ENCODE peak calls at places on chromosomes 6 and 20, in five cellular contexts. Y is GM12878, W is GM23248, R is transverse colon, B is uterus. C is an unnamed sample. For H3K4me1, the result is how much of the 10 kb centered on the place peaks cover.

GRCh38 chr20:62805711-62806382 is 1.2 kb downstream of the OGFR start:
- DNase-seq in Y (no peak), W (no peak), R (no peak), B (no peak), C (peak)

GRCh38 chr6:22699046-22699639 is 129.8 kb downstream of the HDGFL1 start:
- DNase-seq in Y (no peak), W (no peak), R (no peak), B (no peak), C (no peak)

GRCh38 chr6:157946865-157947532 is 34.7 kb upstream of the SYNJ2 start:
- DNase-seq in Y (peak), W (peak), R (no peak), B (no peak), C (no peak)

GRCh38 chr6:75416443-75416842 is 77.2 kb downstream of the FILIP1 start:
- DNase-seq in Y (no peak), W (no peak), R (no peak), B (no peak), C (no peak)

GRCh38 chr6:3240595-3240994 is 13.1 kb upstream of the TUBB2B start:
- DNase-seq in Y (no peak), W (no peak), R (no peak), B (no peak), C (no peak)

GRCh38 chr20:26169506-26169905 is 472.9 kb upstream of the ZNF337 start:
- DNase-seq in Y (no peak), W (peak), R (no peak), B (no peak), C (no peak)

GRCh38 chr6:167839343-167839742 is 12.6 kb downstream of the AFDN start:
- DNase-seq in Y (no peak), W (no peak), R (no peak), B (no peak), C (no peak)

GRCh38 chr6:98832282-98833100 is 1.9 kb upstream of the POU3F2 start:
- DNase-seq in Y (no peak), W (peak), R (no peak), B (peak), C (no peak)

GRCh38 chr6:109428889-109429477 is 11.4 kb downstream of the PPIL6 start:
- DNase-seq in Y (no peak), W (peak), R (no peak), B (no peak), C (no peak)

GRCh38 chr6:26273673-26274595 is 91.1 kb upstream of the BTN3A2 start:
- DNase-seq in Y (no peak), W (peak), R (no peak), B (no peak), C (no peak)

GRCh38 chr20:10961651-10962288 is 288.0 kb upstream of the JAG1 start:
- DNase-seq in Y (no peak), W (no peak), R (no peak), B (no peak), C (no peak)

DNA sequence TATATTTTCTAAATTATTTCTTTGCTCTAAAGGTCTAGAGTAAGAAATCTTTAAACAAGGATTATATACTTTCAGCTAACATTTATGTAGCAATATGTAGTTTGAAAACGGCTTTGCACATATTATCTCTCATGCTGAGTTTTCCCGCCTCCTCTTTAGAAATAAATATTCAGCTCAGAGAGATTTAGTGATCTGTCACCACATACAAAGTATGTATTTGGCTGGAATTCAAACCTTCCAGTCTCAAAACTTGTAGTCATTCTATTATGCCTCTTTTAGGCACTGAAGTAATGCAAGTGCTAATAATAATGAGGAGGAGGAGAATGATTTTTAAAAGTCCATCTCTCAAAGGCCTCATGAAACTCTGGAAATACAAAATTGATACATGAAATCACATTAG is 525.0 kb downstream of the GRIK2 start:
- DNase-seq in Y (no peak), W (peak), R (no peak), B (no peak), C (no peak)
- H3K27ac ChIP-seq in Y (no peak), W (no peak), R (no peak), B (no peak), C (no peak)

GRCh38 chr20:40991181-40991889 is 37.3 kb upstream of the TOP1 start:
- DNase-seq in Y (peak), W (no peak), R (peak), B (no peak), C (peak)
- H3K4me3 ChIP-seq in Y (peak), W (no peak), R (no peak), B (no peak), C (no peak)

GRCh38 chr6:166419268-166419667 is 36.5 kb upstream of the MPC1 start:
- DNase-seq in Y (peak), W (no peak), R (peak), B (no peak), C (peak)
- H3K4me1 ChIP-seq in Y (under half), W (under half), R (under half), B (under half), C (under half)

GRCh38 chr20:5095931-5096330 is 23.8 kb downstream of the PCNA start:
- DNase-seq in Y (no peak), W (no peak), R (no peak), B (no peak), C (no peak)

GRCh38 chr20:5095454-5095853 is 24.3 kb downstream of the PCNA start:
- DNase-seq in Y (no peak), W (no peak), R (no peak), B (no peak), C (no peak)

GRCh38 chr20:5096463-5096862 is 23.3 kb downstream of the PCNA start:
- DNase-seq in Y (no peak), W (no peak), R (no peak), B (no peak), C (no peak)

GRCh38 chr20:5104479-5104878 is 15.3 kb downstream of the PCNA start:
- DNase-seq in Y (no peak), W (no peak), R (no peak), B (no peak), C (no peak)

GRCh38 chr20:5100684-5101347 is 18.9 kb downstream of the PCNA start:
- DNase-seq in Y (no peak), W (peak), R (peak), B (peak), C (peak)
- H3K27ac ChIP-seq in Y (no peak), W (peak), R (no peak), B (no peak), C (no peak)

DNA sequence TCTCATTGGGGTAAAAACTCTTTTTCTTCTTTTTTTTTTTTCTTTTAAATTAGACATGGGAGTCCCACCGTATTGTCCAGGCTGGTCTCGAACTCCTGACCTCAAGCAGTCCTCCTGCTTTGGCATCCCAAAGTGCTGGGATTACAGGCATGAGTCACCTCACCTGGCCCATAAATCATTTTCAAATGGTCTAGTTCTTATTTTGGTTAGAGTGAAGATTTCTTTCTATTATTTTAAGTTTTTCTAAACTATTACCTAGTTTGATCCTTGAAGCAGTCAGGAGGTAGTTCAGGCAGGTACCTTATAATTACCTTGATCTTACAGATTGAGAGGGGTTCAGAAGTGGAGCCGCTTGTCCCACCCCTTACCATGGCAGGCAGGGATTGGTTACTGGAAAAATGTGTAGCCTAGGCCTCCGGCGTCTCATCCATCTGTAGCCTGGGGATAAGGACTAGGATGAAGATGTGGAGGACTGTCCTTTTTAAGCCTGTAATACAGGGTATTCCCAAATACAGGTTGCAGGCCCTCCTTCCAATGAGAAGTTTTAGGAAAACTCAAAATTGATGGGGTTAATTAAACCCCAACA is 2.7 kb downstream of the HMGA1 start:
- DNase-seq in Y (no peak), W (no peak), R (no peak), B (no peak), C (no peak)
- H3K4me3 ChIP-seq in Y (peak), W (peak), R (no peak), B (no peak), C (no peak)

DNA sequence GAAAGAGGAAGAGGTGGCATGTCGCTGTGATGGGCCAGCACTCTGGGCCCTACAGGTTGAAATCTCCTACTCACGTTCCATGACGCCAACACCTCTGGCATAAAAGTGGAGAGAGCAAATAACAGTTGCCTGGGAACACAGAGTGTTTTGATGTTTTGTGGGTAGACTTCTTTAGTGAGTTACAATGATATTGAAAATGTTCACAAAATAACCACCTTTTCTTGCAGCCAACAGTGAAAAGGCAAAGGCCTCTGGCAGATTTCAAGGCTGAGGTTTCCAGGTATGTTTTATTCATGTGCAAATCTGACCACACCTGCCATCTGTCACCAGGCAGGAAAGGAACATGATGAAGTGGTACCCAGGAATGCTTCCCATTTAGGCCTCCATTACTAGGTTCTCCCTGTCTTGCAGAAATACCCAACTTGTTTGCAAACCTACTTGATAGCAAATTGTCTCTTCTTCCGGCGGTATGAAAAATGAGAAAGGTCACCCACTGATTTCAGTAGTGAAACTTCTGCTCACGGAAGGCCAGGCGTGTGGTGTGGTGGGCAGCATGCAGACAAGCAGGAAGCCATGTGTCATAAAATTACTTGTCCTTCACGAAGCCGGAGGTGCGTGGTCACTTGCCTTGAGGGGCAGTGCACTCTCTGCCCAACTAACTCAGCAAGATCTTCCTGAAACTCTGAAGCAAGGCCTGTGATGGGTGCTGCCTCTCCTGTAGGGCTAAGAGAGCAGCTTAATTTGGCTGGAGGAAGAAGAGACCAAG is 299.1 kb upstream of the PRDM1 start:
- DNase-seq in Y (peak), W (no peak), R (peak), B (no peak), C (no peak)
- H3K4me1 ChIP-seq in Y (under half), W (under half), R (under half), B (under half), C (under half)

DNA sequence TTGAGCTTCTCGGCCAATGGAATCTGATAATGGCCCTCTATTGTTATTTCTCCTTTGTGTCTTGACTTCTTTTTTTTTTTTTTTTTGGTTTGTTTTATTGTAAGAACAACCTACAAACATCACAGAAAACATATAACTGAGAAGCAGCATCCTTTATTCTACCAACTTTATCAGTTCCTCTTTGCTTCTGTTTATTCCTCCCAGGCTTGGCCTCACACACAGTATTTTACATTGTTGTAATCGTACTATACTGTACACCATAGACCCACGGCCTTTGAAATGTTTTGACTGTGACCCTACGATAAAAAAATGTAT is 558 bp upstream of the CCDC167 start:
- DNase-seq in Y (no peak), W (no peak), R (no peak), B (no peak), C (no peak)
- H3K27ac ChIP-seq in Y (peak), W (no peak), R (no peak), B (peak), C (peak)

GRCh38 chr20:36455972-36456625 is 85.2 kb upstream of the MYL9 start:
- DNase-seq in Y (no peak), W (no peak), R (no peak), B (no peak), C (no peak)
- H3K4me3 ChIP-seq in Y (no peak), W (no peak), R (no peak), B (no peak), C (no peak)

GRCh38 chr20:21177767-21178166 is 51.9 kb downstream of the KIZ start:
- DNase-seq in Y (no peak), W (no peak), R (no peak), B (no peak), C (no peak)

GRCh38 chr20:21174425-21175239 is 48.8 kb downstream of the KIZ start:
- DNase-seq in Y (no peak), W (no peak), R (no peak), B (no peak), C (no peak)

GRCh38 chr20:21172626-21173025 is 46.7 kb downstream of the KIZ start:
- DNase-seq in Y (no peak), W (no peak), R (no peak), B (no peak), C (no peak)

GRCh38 chr20:21175433-21175832 is 49.6 kb downstream of the KIZ start:
- DNase-seq in Y (no peak), W (no peak), R (no peak), B (no peak), C (no peak)

DNA sequence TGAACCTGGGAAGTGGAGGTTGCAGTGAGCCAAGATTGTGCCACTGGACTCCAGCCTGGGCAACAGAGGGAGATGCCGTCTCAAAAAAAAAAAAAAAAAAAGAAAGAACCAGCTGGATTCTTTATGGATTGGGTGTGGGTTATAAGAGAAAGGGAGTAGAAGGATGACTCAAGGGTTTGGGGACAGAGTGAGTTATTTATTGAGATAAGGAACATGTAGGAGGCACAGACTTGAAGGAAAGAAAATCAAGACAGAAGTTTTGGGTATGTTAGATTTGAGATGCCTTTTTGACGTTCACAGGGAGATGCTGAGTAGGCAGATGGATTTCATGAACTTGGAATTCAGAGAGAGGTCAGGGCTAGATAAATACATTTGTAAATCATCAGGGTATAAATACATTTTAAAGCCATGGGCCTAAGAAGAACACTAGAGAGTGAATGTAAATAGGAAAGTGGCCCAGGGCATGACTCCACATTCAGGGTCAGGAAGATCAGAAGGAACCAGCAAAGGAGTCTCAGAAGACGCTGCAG is 47.7 kb downstream of the KIZ start:
- DNase-seq in Y (no peak), W (peak), R (no peak), B (no peak), C (no peak)
- H3K4me1 ChIP-seq in Y (under half), W (under half), R (under half), B (under half), C (under half)

C was measured in Peyer's patch.